ENCODE peak calls at places on chromosomes 3 and 15, in six cellular contexts. One of them, this sample, is unnamed.

GRCh38 chr3:56998081-56998529 is 62.4 kb upstream of the SPATA12 start:
- DNase-seq in cardiac muscle cell: no peak
- DNase-seq in stimulated activated CD8-positive, alpha-beta memory T cell treated with anti-CD3 and anti-CD28 coated beads, Interleukin-15, amount 100 ng/mL, for 1 hour: no peak
- DNase-seq in endothelial cell: no peak
- DNase-seq in GM10248: no peak
- DNase-seq in NCI-H1436: no peak
- DNase-seq in this sample: no peak

GRCh38 chr15:40313531-40314398 is 6.0 kb upstream of the PLCB2 start:
- DNase-seq in cardiac muscle cell: peak
- DNase-seq in stimulated activated CD8-positive, alpha-beta memory T cell treated with anti-CD3 and anti-CD28 coated beads, Interleukin-15, amount 100 ng/mL, for 1 hour: no peak
- DNase-seq in endothelial cell: no peak
- DNase-seq in GM10248: no peak
- DNase-seq in NCI-H1436: peak
- DNase-seq in this sample: peak

GRCh38 chr15:98855067-98855814 is 152.4 kb downstream of the PGPEP1L start:
- DNase-seq in cardiac muscle cell: no peak
- DNase-seq in stimulated activated CD8-positive, alpha-beta memory T cell treated with anti-CD3 and anti-CD28 coated beads, Interleukin-15, amount 100 ng/mL, for 1 hour: no peak
- DNase-seq in endothelial cell: no peak
- DNase-seq in GM10248: no peak
- DNase-seq in NCI-H1436: no peak
- DNase-seq in this sample: no peak

GRCh38 chr3:142613491-142613890 is 17.3 kb downstream of the PLS1 start:
- DNase-seq in cardiac muscle cell: no peak
- DNase-seq in stimulated activated CD8-positive, alpha-beta memory T cell treated with anti-CD3 and anti-CD28 coated beads, Interleukin-15, amount 100 ng/mL, for 1 hour: no peak
- DNase-seq in endothelial cell: no peak
- DNase-seq in GM10248: no peak
- DNase-seq in NCI-H1436: no peak
- DNase-seq in this sample: no peak

GRCh38 chr15:71295242-71296031 is 180.2 kb downstream of the THSD4 start:
- DNase-seq in cardiac muscle cell: no peak
- DNase-seq in stimulated activated CD8-positive, alpha-beta memory T cell treated with anti-CD3 and anti-CD28 coated beads, Interleukin-15, amount 100 ng/mL, for 1 hour: no peak
- DNase-seq in endothelial cell: no peak
- DNase-seq in GM10248: no peak
- DNase-seq in NCI-H1436: no peak
- DNase-seq in this sample: peak

GRCh38 chr3:131224886-131225550 is 156.6 kb upstream of the NUDT16 start:
- DNase-seq in cardiac muscle cell: no peak
- DNase-seq in stimulated activated CD8-positive, alpha-beta memory T cell treated with anti-CD3 and anti-CD28 coated beads, Interleukin-15, amount 100 ng/mL, for 1 hour: no peak
- DNase-seq in endothelial cell: no peak
- DNase-seq in GM10248: no peak
- DNase-seq in NCI-H1436: no peak
- DNase-seq in this sample: no peak

GRCh38 chr3:120170223-120170622 is 76.0 kb upstream of the GSK3B start:
- DNase-seq in cardiac muscle cell: no peak
- DNase-seq in stimulated activated CD8-positive, alpha-beta memory T cell treated with anti-CD3 and anti-CD28 coated beads, Interleukin-15, amount 100 ng/mL, for 1 hour: no peak
- DNase-seq in endothelial cell: no peak
- DNase-seq in GM10248: no peak
- DNase-seq in NCI-H1436: no peak
- DNase-seq in this sample: peak

GRCh38 chr3:139310474-139310933 is 33.3 kb upstream of the MRPS22 start:
- DNase-seq in cardiac muscle cell: no peak
- DNase-seq in stimulated activated CD8-positive, alpha-beta memory T cell treated with anti-CD3 and anti-CD28 coated beads, Interleukin-15, amount 100 ng/mL, for 1 hour: no peak
- DNase-seq in endothelial cell: no peak
- DNase-seq in GM10248: no peak
- DNase-seq in NCI-H1436: no peak
- DNase-seq in this sample: no peak

GRCh38 chr3:120147072-120147871 is 53.0 kb upstream of the GSK3B start:
- DNase-seq in cardiac muscle cell: no peak
- DNase-seq in stimulated activated CD8-positive, alpha-beta memory T cell treated with anti-CD3 and anti-CD28 coated beads, Interleukin-15, amount 100 ng/mL, for 1 hour: peak
- DNase-seq in endothelial cell: no peak
- DNase-seq in GM10248: peak
- DNase-seq in NCI-H1436: no peak
- DNase-seq in this sample: no peak

GRCh38 chr3:170357920-170358854 is 672 bp downstream of the SKIL start:
- DNase-seq in cardiac muscle cell: peak
- DNase-seq in stimulated activated CD8-positive, alpha-beta memory T cell treated with anti-CD3 and anti-CD28 coated beads, Interleukin-15, amount 100 ng/mL, for 1 hour: peak
- DNase-seq in endothelial cell: peak
- DNase-seq in GM10248: peak
- DNase-seq in NCI-H1436: peak
- DNase-seq in this sample: peak

GRCh38 chr3:38497026-38497425 is 886 bp downstream of the EXOG start:
- DNase-seq in cardiac muscle cell: no peak
- DNase-seq in stimulated activated CD8-positive, alpha-beta memory T cell treated with anti-CD3 and anti-CD28 coated beads, Interleukin-15, amount 100 ng/mL, for 1 hour: no peak
- DNase-seq in endothelial cell: no peak
- DNase-seq in GM10248: no peak
- DNase-seq in NCI-H1436: no peak
- DNase-seq in this sample: no peak

GRCh38 chr3:89059201-89059600 is 48.2 kb upstream of the EPHA3 start:
- DNase-seq in cardiac muscle cell: no peak
- DNase-seq in stimulated activated CD8-positive, alpha-beta memory T cell treated with anti-CD3 and anti-CD28 coated beads, Interleukin-15, amount 100 ng/mL, for 1 hour: no peak
- DNase-seq in endothelial cell: no peak
- DNase-seq in GM10248: no peak
- DNase-seq in NCI-H1436: no peak
- DNase-seq in this sample: no peak

GRCh38 chr3:126988451-126989021 is 5.6 kb downstream of the PLXNA1 start:
- DNase-seq in cardiac muscle cell: no peak
- DNase-seq in stimulated activated CD8-positive, alpha-beta memory T cell treated with anti-CD3 and anti-CD28 coated beads, Interleukin-15, amount 100 ng/mL, for 1 hour: no peak
- DNase-seq in endothelial cell: no peak
- DNase-seq in GM10248: no peak
- DNase-seq in NCI-H1436: no peak
- DNase-seq in this sample: no peak

GRCh38 chr3:4492240-4493007 is 724 bp upstream of the ITPR1 start:
- DNase-seq in cardiac muscle cell: peak
- DNase-seq in stimulated activated CD8-positive, alpha-beta memory T cell treated with anti-CD3 and anti-CD28 coated beads, Interleukin-15, amount 100 ng/mL, for 1 hour: no peak
- DNase-seq in endothelial cell: peak
- DNase-seq in GM10248: no peak
- DNase-seq in NCI-H1436: no peak
- DNase-seq in this sample: peak

GRCh38 chr3:117455782-117456181 is 746.2 kb downstream of the TUSC7 start:
- DNase-seq in cardiac muscle cell: no peak
- DNase-seq in stimulated activated CD8-positive, alpha-beta memory T cell treated with anti-CD3 and anti-CD28 coated beads, Interleukin-15, amount 100 ng/mL, for 1 hour: no peak
- DNase-seq in endothelial cell: no peak
- DNase-seq in GM10248: no peak
- DNase-seq in NCI-H1436: no peak
- DNase-seq in this sample: no peak

GRCh38 chr3:43894176-43895049 is 203.7 kb downstream of the ABHD5 start:
- DNase-seq in cardiac muscle cell: peak
- DNase-seq in stimulated activated CD8-positive, alpha-beta memory T cell treated with anti-CD3 and anti-CD28 coated beads, Interleukin-15, amount 100 ng/mL, for 1 hour: no peak
- DNase-seq in endothelial cell: peak
- DNase-seq in GM10248: peak
- DNase-seq in NCI-H1436: no peak
- DNase-seq in this sample: no peak

GRCh38 chr3:66411436-66411835 is 89.4 kb downstream of the LRIG1 start:
- DNase-seq in cardiac muscle cell: no peak
- DNase-seq in stimulated activated CD8-positive, alpha-beta memory T cell treated with anti-CD3 and anti-CD28 coated beads, Interleukin-15, amount 100 ng/mL, for 1 hour: no peak
- DNase-seq in endothelial cell: no peak
- DNase-seq in GM10248: no peak
- DNase-seq in NCI-H1436: no peak
- DNase-seq in this sample: no peak

GRCh38 chr15:35506272-35506870 is 39.6 kb downstream of the DPH6 start:
- DNase-seq in cardiac muscle cell: no peak
- DNase-seq in stimulated activated CD8-positive, alpha-beta memory T cell treated with anti-CD3 and anti-CD28 coated beads, Interleukin-15, amount 100 ng/mL, for 1 hour: no peak
- DNase-seq in endothelial cell: no peak
- DNase-seq in GM10248: no peak
- DNase-seq in NCI-H1436: no peak
- DNase-seq in this sample: no peak

GRCh38 chr3:37862712-37863551 is 1.3 kb downstream of the CTDSPL start:
- DNase-seq in cardiac muscle cell: peak
- DNase-seq in stimulated activated CD8-positive, alpha-beta memory T cell treated with anti-CD3 and anti-CD28 coated beads, Interleukin-15, amount 100 ng/mL, for 1 hour: no peak
- DNase-seq in endothelial cell: no peak
- DNase-seq in GM10248: no peak
- DNase-seq in NCI-H1436: no peak
- DNase-seq in this sample: no peak

GRCh38 chr3:148066787-148067186 is 630.9 kb upstream of the AGTR1 start:
- DNase-seq in cardiac muscle cell: no peak
- DNase-seq in stimulated activated CD8-positive, alpha-beta memory T cell treated with anti-CD3 and anti-CD28 coated beads, Interleukin-15, amount 100 ng/mL, for 1 hour: no peak
- DNase-seq in endothelial cell: no peak
- DNase-seq in GM10248: no peak
- DNase-seq in NCI-H1436: no peak
- DNase-seq in this sample: no peak

GRCh38 chr3:152707314-152707713 is 127.6 kb upstream of the P2RY1 start:
- DNase-seq in cardiac muscle cell: no peak
- DNase-seq in stimulated activated CD8-positive, alpha-beta memory T cell treated with anti-CD3 and anti-CD28 coated beads, Interleukin-15, amount 100 ng/mL, for 1 hour: no peak
- DNase-seq in endothelial cell: no peak
- DNase-seq in GM10248: no peak
- DNase-seq in NCI-H1436: no peak
- DNase-seq in this sample: no peak

GRCh38 chr3:43442872-43443395 is 156.6 kb downstream of the SNRK start:
- DNase-seq in cardiac muscle cell: no peak
- DNase-seq in stimulated activated CD8-positive, alpha-beta memory T cell treated with anti-CD3 and anti-CD28 coated beads, Interleukin-15, amount 100 ng/mL, for 1 hour: no peak
- DNase-seq in endothelial cell: no peak
- DNase-seq in GM10248: no peak
- DNase-seq in NCI-H1436: no peak
- DNase-seq in this sample: no peak

GRCh38 chr15:90191795-90192494 is 9.2 kb upstream of the SEMA4B start:
- DNase-seq in cardiac muscle cell: peak
- DNase-seq in stimulated activated CD8-positive, alpha-beta memory T cell treated with anti-CD3 and anti-CD28 coated beads, Interleukin-15, amount 100 ng/mL, for 1 hour: no peak
- DNase-seq in endothelial cell: no peak
- DNase-seq in GM10248: peak
- DNase-seq in NCI-H1436: peak
- DNase-seq in this sample: peak

GRCh38 chr3:6736781-6737180 is 124.1 kb upstream of the GRM7 start:
- DNase-seq in cardiac muscle cell: peak
- DNase-seq in stimulated activated CD8-positive, alpha-beta memory T cell treated with anti-CD3 and anti-CD28 coated beads, Interleukin-15, amount 100 ng/mL, for 1 hour: no peak
- DNase-seq in endothelial cell: no peak
- DNase-seq in GM10248: no peak
- DNase-seq in NCI-H1436: no peak
- DNase-seq in this sample: no peak

GRCh38 chr15:73740152-73741048 is 12.8 kb downstream of the INSYN1 start:
- DNase-seq in cardiac muscle cell: no peak
- DNase-seq in stimulated activated CD8-positive, alpha-beta memory T cell treated with anti-CD3 and anti-CD28 coated beads, Interleukin-15, amount 100 ng/mL, for 1 hour: no peak
- DNase-seq in endothelial cell: no peak
- DNase-seq in GM10248: no peak
- DNase-seq in NCI-H1436: no peak
- DNase-seq in this sample: no peak

GRCh38 chr3:131728898-131729297 is 226.1 kb upstream of the MRPL3 start:
- DNase-seq in cardiac muscle cell: no peak
- DNase-seq in stimulated activated CD8-positive, alpha-beta memory T cell treated with anti-CD3 and anti-CD28 coated beads, Interleukin-15, amount 100 ng/mL, for 1 hour: no peak
- DNase-seq in endothelial cell: no peak
- DNase-seq in GM10248: no peak
- DNase-seq in NCI-H1436: peak
- DNase-seq in this sample: no peak

GRCh38 chr3:39406368-39407258 is at the start of gene RPSA:
- DNase-seq in cardiac muscle cell: peak
- DNase-seq in stimulated activated CD8-positive, alpha-beta memory T cell treated with anti-CD3 and anti-CD28 coated beads, Interleukin-15, amount 100 ng/mL, for 1 hour: peak
- DNase-seq in endothelial cell: peak
- DNase-seq in GM10248: peak
- DNase-seq in NCI-H1436: peak
- DNase-seq in this sample: peak

GRCh38 chr3:156781310-156782230 is 44.6 kb upstream of the LEKR1 start:
- DNase-seq in cardiac muscle cell: no peak
- DNase-seq in stimulated activated CD8-positive, alpha-beta memory T cell treated with anti-CD3 and anti-CD28 coated beads, Interleukin-15, amount 100 ng/mL, for 1 hour: no peak
- DNase-seq in endothelial cell: no peak
- DNase-seq in GM10248: no peak
- DNase-seq in NCI-H1436: no peak
- DNase-seq in this sample: no peak

GRCh38 chr3:5187920-5188418 is 462 bp downstream of the EDEM1 start:
- DNase-seq in cardiac muscle cell: peak
- DNase-seq in stimulated activated CD8-positive, alpha-beta memory T cell treated with anti-CD3 and anti-CD28 coated beads, Interleukin-15, amount 100 ng/mL, for 1 hour: no peak
- DNase-seq in endothelial cell: peak
- DNase-seq in GM10248: peak
- DNase-seq in NCI-H1436: no peak
- DNase-seq in this sample: no peak

GRCh38 chr15:25541228-25541627 is 102.4 kb upstream of the UBE3A start:
- DNase-seq in cardiac muscle cell: no peak
- DNase-seq in stimulated activated CD8-positive, alpha-beta memory T cell treated with anti-CD3 and anti-CD28 coated beads, Interleukin-15, amount 100 ng/mL, for 1 hour: no peak
- DNase-seq in endothelial cell: no peak
- DNase-seq in GM10248: no peak
- DNase-seq in NCI-H1436: no peak
- DNase-seq in this sample: no peak

GRCh38 chr3:11346416-11346815 is 74.2 kb downstream of the ATG7 start:
- DNase-seq in cardiac muscle cell: no peak
- DNase-seq in stimulated activated CD8-positive, alpha-beta memory T cell treated with anti-CD3 and anti-CD28 coated beads, Interleukin-15, amount 100 ng/mL, for 1 hour: no peak
- DNase-seq in endothelial cell: no peak
- DNase-seq in GM10248: no peak
- DNase-seq in NCI-H1436: no peak
- DNase-seq in this sample: no peak

GRCh38 chr3:13506239-13506638 is 26.1 kb downstream of the HDAC11 start:
- DNase-seq in cardiac muscle cell: no peak
- DNase-seq in stimulated activated CD8-positive, alpha-beta memory T cell treated with anti-CD3 and anti-CD28 coated beads, Interleukin-15, amount 100 ng/mL, for 1 hour: no peak
- DNase-seq in endothelial cell: no peak
- DNase-seq in GM10248: no peak
- DNase-seq in NCI-H1436: no peak
- DNase-seq in this sample: no peak

GRCh38 chr3:159829056-159829995 is 159.3 kb upstream of the IL12A start:
- DNase-seq in cardiac muscle cell: no peak
- DNase-seq in stimulated activated CD8-positive, alpha-beta memory T cell treated with anti-CD3 and anti-CD28 coated beads, Interleukin-15, amount 100 ng/mL, for 1 hour: no peak
- DNase-seq in endothelial cell: no peak
- DNase-seq in GM10248: no peak
- DNase-seq in NCI-H1436: peak
- DNase-seq in this sample: peak